ENCODE peak calls at places on chromosomes 2 and 18, in four cellular contexts. A is ovary, C is A549, B is ascending aorta. O is an unnamed sample.

GRCh38 chr18:13608791-13609552 is 117.4 kb downstream of the FAM210A start:
- DNase-seq in A (no peak), C (no peak), B (no peak), O (no peak)

GRCh38 chr2:23077599-23077998 is 307.4 kb upstream of the KLHL29 start:
- DNase-seq in A (no peak), C (no peak), B (no peak), O (no peak)

GRCh38 chr2:67260348-67261277 is 136.5 kb upstream of the ETAA1 start:
- DNase-seq in A (peak; percentile 85), C (peak; percentile 86), B (peak; percentile 9), O (no peak)

GRCh38 chr2:239876241-239876947 is 148.7 kb downstream of the NDUFA10 start:
- DNase-seq in A (no peak), C (no peak), B (no peak), O (no peak)

GRCh38 chr2:39494784-39495251 is 57.7 kb upstream of the MAP4K3 start:
- DNase-seq in A (peak; percentile 29), C (peak; percentile 89), B (no peak), O (no peak)

GRCh38 chr2:120108049-120108448 is 95.2 kb downstream of the EPB41L5 start:
- DNase-seq in A (no peak), C (peak; percentile 36), B (no peak), O (no peak)

GRCh38 chr2:139359818-139360217 is 579.6 kb upstream of the NXPH2 start:
- DNase-seq in A (no peak), C (no peak), B (no peak), O (no peak)

GRCh38 chr2:222899413-222900181 is 38.8 kb downstream of the ACSL3 start:
- DNase-seq in A (no peak), C (no peak), B (no peak), O (no peak)

GRCh38 chr2:84631985-84632384 is 115.7 kb downstream of the DNAH6 start:
- DNase-seq in A (no peak), C (no peak), B (no peak), O (no peak)

GRCh38 chr2:132677661-132678060 is 7.7 kb upstream of the LYPD1 start:
- DNase-seq in A (no peak), C (no peak), B (no peak), O (no peak)

GRCh38 chr18:57581301-57581934 is 5.1 kb downstream of the FECH start:
- DNase-seq in A (no peak), C (no peak), B (no peak), O (no peak)

GRCh38 chr2:24793752-24794477 is 690 bp downstream of the CENPO start:
- DNase-seq in A (no peak), C (peak; percentile 42), B (no peak), O (no peak)

GRCh38 chr18:55509631-55510372 is 78.2 kb downstream of the TCF4 start:
- DNase-seq in A (no peak), C (no peak), B (no peak), O (no peak)

GRCh38 chr2:143398701-143399260 is 269.6 kb downstream of the ARHGAP15 start:
- DNase-seq in A (no peak), C (no peak), B (no peak), O (no peak)

GRCh38 chr2:109185801-109186570 is 57.0 kb downstream of the SH3RF3 start:
- DNase-seq in A (peak; percentile 66), C (no peak), B (no peak), O (no peak)

GRCh38 chr18:31795747-31796146 is 35.1 kb upstream of the SLC25A52 start:
- DNase-seq in A (no peak), C (no peak), B (no peak), O (no peak)

GRCh38 chr2:117833911-117834310 is 19.4 kb downstream of the DDX18 start:
- DNase-seq in A (no peak), C (no peak), B (no peak), O (no peak)

GRCh38 chr2:33291278-33292013 is 185.0 kb upstream of the RASGRP3 start:
- DNase-seq in A (no peak), C (peak; percentile 90), B (no peak), O (no peak)

GRCh38 chr18:9335255-9336045 is 877 bp downstream of the TWSG1 start:
- DNase-seq in A (no peak), C (no peak), B (no peak), O (no peak)

GRCh38 chr2:14301331-14301730 is 331.2 kb upstream of the LRATD1 start:
- DNase-seq in A (no peak), C (no peak), B (no peak), O (no peak)

GRCh38 chr2:25617948-25618646 is 55.3 kb downstream of the DTNB start:
- DNase-seq in A (no peak), C (peak; percentile 52), B (no peak), O (no peak)

GRCh38 chr2:182072861-182073260 is 87.2 kb downstream of the PPP1R1C start:
- DNase-seq in A (no peak), C (no peak), B (no peak), O (no peak)

GRCh38 chr2:192148620-192149321 is 46.0 kb downstream of the TMEFF2 start:
- DNase-seq in A (peak; percentile 10), C (no peak), B (no peak), O (no peak)

GRCh38 chr18:73331212-73331772 is 463.5 kb upstream of the NETO1 start:
- DNase-seq in A (no peak), C (no peak), B (no peak), O (no peak)

GRCh38 chr2:102021776-102022175 is 30.0 kb downstream of the IL1R2 start:
- DNase-seq in A (no peak), C (no peak), B (no peak), O (no peak)

GRCh38 chr2:230335461-230335863 is 8.5 kb downstream of the SP140L start:
- DNase-seq in A (no peak), C (no peak), B (no peak), O (no peak)

GRCh38 chr2:149715005-149715592 is 127.5 kb upstream of the MMADHC start:
- DNase-seq in A (no peak), C (peak; percentile 54), B (no peak), O (no peak)

GRCh38 chr2:109356251-109357035 is 227.4 kb downstream of the SH3RF3 start:
- DNase-seq in A (no peak), C (no peak), B (no peak), O (no peak)

GRCh38 chr2:238528953-238529781 is 102.4 kb downstream of the ASB1 start:
- DNase-seq in A (no peak), C (peak; percentile 88), B (no peak), O (no peak)

GRCh38 chr2:190881480-190882326 is 1.1 kb downstream of the GLS start:
- DNase-seq in A (peak; percentile 50), C (peak; percentile 77), B (no peak), O (peak; percentile 11)

GRCh38 chr2:119366161-119366648 is 429 bp downstream of the C2orf76 start:
- DNase-seq in A (no peak), C (peak; percentile 20), B (no peak), O (no peak)

GRCh38 chr18:35526476-35527120 is 28.8 kb upstream of the INO80C start:
- DNase-seq in A (no peak), C (no peak), B (no peak), O (no peak)

GRCh38 chr2:176129013-176129796 is at the start of gene HOXD8:
- DNase-seq in A (peak; percentile 90), C (peak; percentile 85), B (no peak), O (no peak)

GRCh38 chr18:51897884-51898283 is 442.1 kb upstream of the DCC start:
- DNase-seq in A (no peak), C (no peak), B (no peak), O (no peak)

GRCh38 chr2:109655287-109655686 is 41.1 kb downstream of the SOWAHC start:
- DNase-seq in A (no peak), C (no peak), B (no peak), O (no peak)

DNA sequence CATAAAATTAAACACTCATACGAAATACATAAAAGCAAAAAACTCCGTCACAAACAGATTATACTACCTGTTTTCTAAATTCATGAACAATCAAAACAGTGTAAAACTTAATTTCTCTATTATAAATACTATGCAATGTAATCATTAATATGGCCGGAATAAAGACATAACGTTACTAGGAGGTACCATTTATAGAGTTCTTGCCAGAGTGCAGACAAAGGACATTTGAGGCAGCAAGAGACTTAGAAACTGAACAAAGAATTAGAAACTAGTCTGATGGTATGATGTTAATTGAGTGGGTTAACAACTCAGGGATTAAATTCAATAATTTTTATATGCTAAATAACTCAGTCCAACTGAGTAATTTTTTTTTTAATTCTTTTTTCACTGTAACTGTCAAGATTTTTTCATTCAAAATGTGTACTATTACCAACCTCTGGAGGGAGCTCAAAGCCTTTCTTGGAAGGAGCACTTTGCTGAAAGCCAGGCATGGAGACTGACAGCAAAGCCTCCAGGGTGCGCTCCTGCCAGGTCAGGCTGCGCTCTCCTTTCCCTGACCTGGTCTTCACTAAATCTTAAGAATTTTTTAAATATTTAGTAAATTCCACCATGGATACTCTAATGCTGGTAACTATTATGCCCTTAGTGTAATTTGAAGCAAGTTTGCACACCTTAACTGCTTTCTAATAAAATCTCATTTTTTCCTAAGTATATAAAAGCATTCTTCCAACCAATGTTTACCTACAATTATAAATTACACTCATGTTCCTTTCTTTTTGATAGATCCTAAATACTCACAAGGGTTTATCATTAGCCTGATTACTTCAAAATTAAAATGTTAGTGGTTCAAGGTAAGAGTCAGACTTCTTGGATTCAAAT is 34.1 kb downstream of the WDR35 start:
- DNase-seq in A (peak; percentile 11), C (peak; percentile 90), B (no peak), O (no peak)
- TF ChIP-seq CTCF in A (peak; percentile 38), C (peak; percentile 100), B (peak; percentile 54), O (peak; percentile 74)

GRCh38 chr2:1802469-1803216 is 58.3 kb upstream of the PXDN start:
- DNase-seq in A (no peak), C (no peak), B (no peak), O (no peak)
- H3K4me1 ChIP-seq in A (no peaks in the 10 kb centered on the region), C (no peaks in the 10 kb centered on the region), B (peaks cover 6% of the 10 kb centered on the region), O (no peaks in the 10 kb centered on the region)

DNA sequence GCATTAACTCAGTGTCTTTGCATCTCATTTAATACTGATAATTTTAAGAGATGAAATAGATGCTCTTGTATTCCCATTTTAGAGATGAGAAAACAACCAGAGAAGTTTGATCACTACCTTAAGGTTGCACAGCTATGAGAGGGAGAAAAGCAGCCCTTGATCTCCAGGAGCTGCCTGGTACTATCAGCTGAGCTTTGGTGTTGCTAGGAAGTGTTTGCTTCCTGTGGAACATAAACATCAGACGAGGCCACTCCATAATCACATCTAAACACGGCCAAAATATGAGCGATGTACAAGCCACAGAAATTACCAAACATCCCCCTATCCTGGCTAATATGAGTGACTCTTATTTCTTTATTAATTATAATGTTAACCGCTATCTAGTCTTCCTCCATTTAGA is 620 bp upstream of the WDFY1 start:
- DNase-seq in A (no peak), C (no peak), B (no peak), O (no peak)
- H3K4me3 ChIP-seq in A (peak overlapping the region; percentile 76), C (no peak overlapping the region), B (peak overlapping the region; percentile 80), O (peak overlapping the region; percentile 98)

DNA sequence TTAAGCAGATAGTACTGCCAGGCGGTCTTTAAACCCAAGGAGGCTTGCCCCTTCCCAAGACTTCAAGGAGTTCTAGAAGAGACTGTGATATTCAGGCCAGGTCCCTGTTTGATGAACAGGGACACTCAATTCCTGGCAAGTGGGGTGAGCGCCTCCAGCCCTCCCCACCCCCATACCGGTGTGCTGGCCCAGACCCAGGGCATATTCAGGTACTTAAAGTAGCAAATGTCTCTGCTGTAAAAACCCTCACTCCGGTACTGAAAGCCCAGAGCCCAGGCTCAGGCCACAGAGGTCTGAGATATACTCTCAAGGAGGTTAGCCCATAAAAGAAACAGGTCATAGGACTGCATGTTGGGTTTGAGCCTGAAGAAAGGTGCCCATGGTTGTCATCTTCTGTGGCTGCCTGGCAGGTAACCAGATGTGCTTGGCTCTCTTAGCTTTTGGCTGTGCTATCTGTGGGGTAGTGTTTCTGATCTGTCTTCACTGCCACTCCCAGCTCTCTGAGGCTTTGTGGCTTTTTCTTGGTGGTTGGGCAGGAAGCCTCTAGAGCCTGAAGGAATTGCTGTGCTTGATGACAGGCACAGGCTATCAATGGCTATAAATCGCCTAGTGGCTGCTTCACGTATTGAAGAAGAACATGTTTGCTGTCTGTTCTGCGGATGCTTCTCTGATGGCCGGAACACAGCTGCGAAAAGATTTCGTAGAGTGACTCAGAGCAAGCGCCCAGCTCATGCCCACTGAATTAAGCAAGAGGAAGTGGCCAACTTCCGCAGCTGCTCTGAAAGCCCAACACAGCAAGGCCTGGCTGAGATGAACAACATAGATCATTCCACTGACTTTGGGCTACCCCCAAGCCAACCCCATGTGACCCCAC is 63.3 kb upstream of the ALPP start:
- DNase-seq in A (no peak), C (no peak), B (peak; percentile 43), O (peak; percentile 41)
- TF ChIP-seq CTCF in A (no peak), C (no peak), B (no peak), O (peak; percentile 48)

O was measured in esophagus squamous epithelium.